ENCODE peak calls at places on chromosomes 13 and 19, in four cellular contexts. One of them, this sample, is unnamed.

GRCh38 chr13:52359534-52359933 is 46.4 kb downstream of the THSD1 start:
- DNase-seq in fibroblast of mammary gland: peak
- DNase-seq in ecto neural progenitor cell: no peak
- DNase-seq in pancreas: no peak
- DNase-seq in this sample: no peak

GRCh38 chr19:21474671-21475181 is 30.7 kb upstream of the ZNF429 start:
- DNase-seq in pancreas: peak
- DNase-seq in ecto neural progenitor cell: peak
- DNase-seq in fibroblast of mammary gland: peak
- DNase-seq in this sample: peak

GRCh38 chr19:11138659-11139526 is 16.7 kb downstream of the SPC24 start:
- DNase-seq in fibroblast of mammary gland: peak
- DNase-seq in ecto neural progenitor cell: peak
- DNase-seq in pancreas: peak
- DNase-seq in this sample: peak

GRCh38 chr13:98222081-98222554 is 45.0 kb upstream of the RNF113B start:
- DNase-seq in pancreas: peak
- DNase-seq in ecto neural progenitor cell: no peak
- DNase-seq in fibroblast of mammary gland: peak
- DNase-seq in this sample: peak

GRCh38 chr13:48562296-48563066 is 29.6 kb upstream of the RCBTB2 start:
- DNase-seq in fibroblast of mammary gland: no peak
- DNase-seq in ecto neural progenitor cell: no peak
- DNase-seq in pancreas: no peak
- DNase-seq in this sample: no peak

GRCh38 chr19:2273356-2274184 is 8.4 kb downstream of the PEAK3 start:
- DNase-seq in pancreas: peak
- DNase-seq in fibroblast of mammary gland: peak
- DNase-seq in ecto neural progenitor cell: peak
- DNase-seq in this sample: peak

GRCh38 chr19:19948800-19949199 is 48.1 kb downstream of the ZNF93 start:
- DNase-seq in pancreas: no peak
- DNase-seq in fibroblast of mammary gland: no peak
- DNase-seq in ecto neural progenitor cell: no peak
- DNase-seq in this sample: no peak

GRCh38 chr13:38783992-38784875 is 97.4 kb downstream of the FREM2 start:
- DNase-seq in ecto neural progenitor cell: no peak
- DNase-seq in fibroblast of mammary gland: no peak
- DNase-seq in pancreas: no peak
- DNase-seq in this sample: no peak

GRCh38 chr19:30593358-30593757 is 221.2 kb downstream of the ZNF536 start:
- DNase-seq in ecto neural progenitor cell: no peak
- DNase-seq in fibroblast of mammary gland: no peak
- DNase-seq in pancreas: no peak
- DNase-seq in this sample: no peak

GRCh38 chr19:56973713-56974553 is 133.4 kb upstream of the PEG3 start:
- DNase-seq in fibroblast of mammary gland: no peak
- DNase-seq in ecto neural progenitor cell: no peak
- DNase-seq in pancreas: no peak
- DNase-seq in this sample: no peak

GRCh38 chr13:92390217-92390616 is 836.4 kb upstream of the GPC6 start:
- DNase-seq in pancreas: no peak
- DNase-seq in fibroblast of mammary gland: no peak
- DNase-seq in ecto neural progenitor cell: no peak
- DNase-seq in this sample: no peak

GRCh38 chr19:5372572-5373200 is 32.1 kb upstream of the PTPRS start:
- DNase-seq in ecto neural progenitor cell: no peak
- DNase-seq in fibroblast of mammary gland: no peak
- DNase-seq in pancreas: no peak
- DNase-seq in this sample: no peak

GRCh38 chr19:43678512-43678911 is 8.5 kb upstream of the PLAUR start:
- DNase-seq in ecto neural progenitor cell: no peak
- DNase-seq in pancreas: no peak
- DNase-seq in fibroblast of mammary gland: no peak
- DNase-seq in this sample: no peak

GRCh38 chr13:23871616-23872220 is 17.5 kb downstream of the MIPEP start:
- DNase-seq in ecto neural progenitor cell: no peak
- DNase-seq in pancreas: no peak
- DNase-seq in fibroblast of mammary gland: peak
- DNase-seq in this sample: peak

GRCh38 chr13:97758317-97758716 is 195.2 kb upstream of the IPO5 start:
- DNase-seq in fibroblast of mammary gland: peak
- DNase-seq in ecto neural progenitor cell: no peak
- DNase-seq in pancreas: no peak
- DNase-seq in this sample: no peak

GRCh38 chr13:111952814-111953213 is 114.1 kb upstream of the SOX1 start:
- DNase-seq in ecto neural progenitor cell: no peak
- DNase-seq in pancreas: no peak
- DNase-seq in fibroblast of mammary gland: no peak
- DNase-seq in this sample: no peak

GRCh38 chr19:3184847-3185481 is 766 bp upstream of the NCLN start:
- DNase-seq in fibroblast of mammary gland: no peak
- DNase-seq in ecto neural progenitor cell: no peak
- DNase-seq in pancreas: peak
- DNase-seq in this sample: no peak

GRCh38 chr13:101152184-101152583 is 264.1 kb downstream of the NALCN start:
- DNase-seq in pancreas: no peak
- DNase-seq in fibroblast of mammary gland: no peak
- DNase-seq in ecto neural progenitor cell: no peak
- DNase-seq in this sample: no peak

GRCh38 chr13:114115191-114115671 is 17.2 kb downstream of the RASA3 start:
- DNase-seq in pancreas: peak
- DNase-seq in fibroblast of mammary gland: peak
- DNase-seq in ecto neural progenitor cell: no peak
- DNase-seq in this sample: peak

GRCh38 chr13:93388701-93389100 is 162.1 kb downstream of the GPC6 start:
- DNase-seq in ecto neural progenitor cell: no peak
- DNase-seq in pancreas: no peak
- DNase-seq in fibroblast of mammary gland: peak
- DNase-seq in this sample: no peak

GRCh38 chr19:33905937-33906577 is 109.4 kb downstream of the KCTD15 start:
- DNase-seq in pancreas: peak
- DNase-seq in ecto neural progenitor cell: peak
- DNase-seq in fibroblast of mammary gland: no peak
- DNase-seq in this sample: no peak

GRCh38 chr13:24234200-24234915 is 73.8 kb downstream of the SPATA13 start:
- DNase-seq in fibroblast of mammary gland: no peak
- DNase-seq in pancreas: no peak
- DNase-seq in ecto neural progenitor cell: no peak
- DNase-seq in this sample: no peak

GRCh38 chr13:28421674-28422410 is 73.1 kb downstream of the FLT1 start:
- DNase-seq in ecto neural progenitor cell: no peak
- DNase-seq in pancreas: no peak
- DNase-seq in fibroblast of mammary gland: no peak
- DNase-seq in this sample: no peak

GRCh38 chr13:25180795-25181537 is 8.9 kb upstream of the AMER2 start:
- DNase-seq in ecto neural progenitor cell: no peak
- DNase-seq in pancreas: no peak
- DNase-seq in fibroblast of mammary gland: no peak
- DNase-seq in this sample: no peak